ENCODE peak calls at places on chromosomes 11 and 22, in four cellular contexts. Z is right lobe of liver, M is left ventricle myocardium inferior, Y is H1. A is an unnamed sample.
A peak's percentile ranks its signal among the peaks of the same experiment; 100 is the strongest.

GRCh38 chr22:25364281-25364680 is 144.8 kb downstream of the CRYBB2 start:
- DNase-seq in Y (no peak), Z (peak; percentile 41), M (no peak), A (peak; percentile 51)

GRCh38 chr11:65187146-65187675 is 5.5 kb downstream of the CAPN1 start:
- DNase-seq in Y (no peak), Z (peak; percentile 41), M (no peak), A (no peak)

GRCh38 chr11:112941096-112941495 is 20.1 kb upstream of the NCAM1 start:
- DNase-seq in M (no peak), Y (no peak), Z (no peak), A (no peak)

GRCh38 chr11:73040046-73040445 is 102.1 kb downstream of the FCHSD2 start:
- DNase-seq in M (no peak), Y (no peak), Z (no peak), A (no peak)

GRCh38 chr22:48121984-48122383 is 1359.5 kb downstream of the TBC1D22A start:
- DNase-seq in Y (no peak), Z (no peak), M (no peak), A (no peak)

GRCh38 chr11:30818721-30819120 is 232.6 kb upstream of the MPPED2 start:
- DNase-seq in M (no peak), Y (no peak), Z (no peak), A (no peak)

GRCh38 chr11:34262601-34263081 is 95.2 kb downstream of the ABTB2 start:
- DNase-seq in Z (peak; percentile 67), M (no peak), Y (no peak), A (no peak)

GRCh38 chr11:77195071-77195705 is 67.1 kb downstream of the MYO7A start:
- DNase-seq in Z (peak; percentile 23), M (no peak), Y (no peak), A (no peak)

GRCh38 chr11:72696866-72697428 is 22.7 kb upstream of the PDE2A start:
- DNase-seq in Z (no peak), Y (peak; percentile 84), M (peak; percentile 71), A (no peak)

GRCh38 chr11:70762810-70763209 is 364.5 kb downstream of the CTTN start:
- DNase-seq in Z (no peak), M (no peak), Y (no peak), A (no peak)

GRCh38 chr11:45089845-45090499 is 56.5 kb upstream of the PRDM11 start:
- DNase-seq in Z (no peak), M (no peak), Y (no peak), A (no peak)

GRCh38 chr22:40348025-40348658 is 1.8 kb downstream of the ADSL start:
- DNase-seq in M (no peak), Y (no peak), Z (no peak), A (no peak)

GRCh38 chr11:7490054-7490453 is 4.7 kb downstream of the OLFML1 start:
- DNase-seq in Y (no peak), M (no peak), Z (no peak), A (no peak)

GRCh38 chr11:46299425-46300067 is 22.1 kb downstream of the CREB3L1 start:
- DNase-seq in M (no peak), Y (no peak), Z (no peak), A (no peak)

GRCh38 chr11:2156416-2157182 is 4.4 kb downstream of the INS start:
- DNase-seq in M (peak; percentile 65), Z (peak; percentile 93), Y (peak; percentile 97), A (peak; percentile 77)

GRCh38 chr22:44026630-44027511 is 2.8 kb downstream of the PARVB start:
- DNase-seq in Y (no peak), M (peak; percentile 84), Z (peak; percentile 71), A (peak; percentile 87)

GRCh38 chr22:39959640-39960447 is at the start of gene TMA7B:
- DNase-seq in Z (no peak), Y (no peak), M (no peak), A (no peak)

GRCh38 chr11:22076215-22076930 is 116.5 kb upstream of the ANO5 start:
- DNase-seq in M (no peak), Y (no peak), Z (no peak), A (no peak)

GRCh38 chr11:15843309-15843857 is 513.0 kb downstream of the SOX6 start:
- DNase-seq in M (no peak), Z (no peak), Y (no peak), A (peak; percentile 33)

GRCh38 chr22:43066844-43067385 is 22.3 kb downstream of the TTLL1 start:
- DNase-seq in Y (no peak), M (no peak), Z (no peak), A (no peak)

GRCh38 chr11:76629133-76629852 is 41.3 kb downstream of the LRRC32 start:
- DNase-seq in Y (no peak), Z (no peak), M (peak; percentile 38), A (peak; percentile 76)

GRCh38 chr11:20061766-20062165 is 98.5 kb downstream of the DBX1 start:
- DNase-seq in Z (no peak), Y (no peak), M (no peak), A (no peak)

GRCh38 chr11:125091247-125091876 is 20.1 kb downstream of the TMEM218 start:
- DNase-seq in Z (no peak), M (no peak), Y (no peak), A (no peak)

GRCh38 chr11:64767344-64768299 is 7.8 kb upstream of the PYGM start:
- DNase-seq in Z (no peak), Y (peak; percentile 95), M (peak; percentile 63), A (peak; percentile 67)

GRCh38 chr11:36622431-36623136 is 24.5 kb upstream of the RAG2 start:
- DNase-seq in Y (no peak), Z (no peak), M (no peak), A (no peak)

GRCh38 chr22:33082221-33082620 is 24.0 kb upstream of the SYN3 start:
- DNase-seq in Z (no peak), Y (no peak), M (no peak), A (no peak)

GRCh38 chr11:93143800-93144199 is 54.0 kb downstream of the SLC36A4 start:
- DNase-seq in Y (no peak), M (no peak), Z (no peak), A (no peak)

GRCh38 chr22:49415219-49415951 is 412.3 kb downstream of the BRD1 start:
- DNase-seq in M (no peak), Y (no peak), Z (peak; percentile 32), A (no peak)

GRCh38 chr11:75845324-75845723 is 30.3 kb downstream of the UVRAG start:
- DNase-seq in M (no peak), Y (no peak), Z (no peak), A (no peak)

GRCh38 chr11:85965202-85965601 is 103.7 kb downstream of the PICALM start:
- DNase-seq in Y (no peak), Z (no peak), M (no peak), A (no peak)

GRCh38 chr11:3218483-3219280 is at the start of gene MRGPRG:
- DNase-seq in M (peak; percentile 13), Z (peak; percentile 36), Y (peak; percentile 43), A (peak; percentile 14)

GRCh38 chr22:33932997-33933396 is 12.7 kb upstream of the LARGE1 start:
- DNase-seq in Y (no peak), Z (no peak), M (no peak), A (no peak)

GRCh38 chr22:45731041-45731797 is 59.6 kb downstream of the ATXN10 start:
- DNase-seq in M (no peak), Y (no peak), Z (no peak), A (no peak)

GRCh38 chr11:45151362-45151982 is 5.0 kb downstream of the PRDM11 start:
- DNase-seq in M (no peak), Z (peak; percentile 33), Y (peak; percentile 39), A (no peak)

DNA sequence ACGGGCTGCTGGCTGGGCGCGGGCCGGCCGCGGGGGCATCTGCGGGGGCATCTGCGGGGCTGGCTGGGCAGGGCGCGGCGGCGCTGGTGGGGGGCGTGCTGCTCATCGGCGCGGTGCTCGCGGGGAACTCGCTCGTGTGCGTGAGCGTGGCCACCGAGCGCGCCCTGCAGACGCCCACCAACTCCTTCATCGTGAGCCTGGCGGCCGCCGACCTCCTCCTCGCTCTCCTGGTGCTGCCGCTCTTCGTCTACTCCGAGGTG is 194 bp downstream of the DRD4 start:
- DNase-seq in M (no peak), Y (no peak), Z (no peak), A (no peak)
- H3K27me3 ChIP-seq in M (peaks cover 49% of the 10 kb centered on the region), Y (peaks cover 39% of the 10 kb centered on the region), Z (no peaks in the 10 kb centered on the region), A (peaks cover 20% of the 10 kb centered on the region)

DNA sequence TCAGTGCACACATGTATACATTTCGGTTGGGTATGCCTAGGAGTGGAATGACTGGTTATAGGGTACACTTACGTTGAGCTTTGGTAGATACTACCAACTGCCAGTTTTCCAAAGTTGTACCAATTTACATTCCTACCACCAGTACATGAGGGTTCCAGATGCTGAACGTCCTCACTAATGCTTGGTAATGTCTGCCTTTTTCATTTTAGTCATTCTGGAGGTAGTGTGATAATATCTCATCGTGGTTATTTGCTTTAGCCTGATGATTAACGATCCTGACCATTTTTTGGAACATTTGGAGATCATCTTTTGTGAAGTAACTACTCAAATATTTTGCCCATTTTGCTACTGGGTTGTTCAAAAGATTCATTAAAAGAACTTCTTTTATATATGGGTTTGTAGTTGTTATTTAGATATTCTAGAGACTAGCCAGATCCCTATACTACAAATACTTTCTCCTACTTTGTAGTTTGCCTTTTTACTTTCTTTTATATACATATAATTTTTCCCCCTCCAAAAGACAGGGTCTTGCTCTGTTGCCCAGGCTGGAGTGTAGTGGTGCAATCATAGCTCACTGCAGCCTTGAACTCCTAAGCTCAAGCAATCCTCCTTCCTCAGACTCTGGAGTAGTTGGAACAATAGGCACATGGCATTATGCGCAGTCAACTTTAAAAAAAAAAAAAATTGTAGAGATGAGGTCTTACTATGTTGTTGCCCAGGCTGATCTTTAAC is 62.1 kb downstream of the RBFOX2 start:
- DNase-seq in Z (no peak), Y (no peak), M (no peak), A (no peak)
- H3K27me3 ChIP-seq in Z (no peaks in the 10 kb centered on the region), Y (no peaks in the 10 kb centered on the region), M (no peaks in the 10 kb centered on the region), A (no peaks in the 10 kb centered on the region)

GRCh38 chr11:27723685-27724084 is 23.4 kb upstream of the BDNF start:
- DNase-seq in Z (no peak), M (no peak), Y (no peak), A (no peak)
- H3K27me3 ChIP-seq in Z (no peaks in the 10 kb centered on the region), M (peaks cover 79% of the 10 kb centered on the region), Y (peaks cover 26% of the 10 kb centered on the region), A (peaks cover 66% of the 10 kb centered on the region)

GRCh38 chr11:57885298-57886035 is 123.9 kb downstream of the CTNND1 start:
- DNase-seq in Y (peak; percentile 46), Z (no peak), M (no peak), A (no peak)
- H3K27me3 ChIP-seq in Y (no peaks in the 10 kb centered on the region), Z (no peaks in the 10 kb centered on the region), M (no peaks in the 10 kb centered on the region), A (no peaks in the 10 kb centered on the region)

DNA sequence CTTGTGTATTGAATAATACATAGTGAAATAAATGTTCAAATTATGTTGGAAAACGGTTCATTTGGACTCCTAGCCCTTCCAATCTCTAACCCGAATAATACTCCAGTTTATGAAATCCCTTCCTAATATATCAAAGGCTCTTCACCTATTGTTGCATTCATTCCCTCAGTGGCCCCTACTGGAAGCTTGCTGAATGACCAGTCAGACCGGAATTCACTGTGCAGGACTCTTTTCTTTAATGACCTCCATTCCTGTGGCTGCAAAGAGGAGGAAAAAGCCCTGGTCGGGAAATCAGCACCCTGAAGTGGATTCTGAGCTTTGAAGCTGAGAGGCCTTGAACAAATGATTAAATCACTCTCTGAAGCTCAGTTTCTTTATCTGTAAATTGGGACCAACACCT is 19.1 kb upstream of the RCN1 start:
- DNase-seq in Y (no peak), M (no peak), Z (no peak), A (no peak)
- H3K27me3 ChIP-seq in Y (no peaks in the 10 kb centered on the region), M (peaks cover 54% of the 10 kb centered on the region), Z (no peaks in the 10 kb centered on the region), A (no peaks in the 10 kb centered on the region)